ENCODE peak calls at places on chromosomes 3 and 15, in four cellular contexts. A is astrocyte of the spinal cord, X is RCC 7860, O is glomerular endothelial cell. V is an unnamed sample.

GRCh38 chr3:99023590-99024192 is 122.2 kb upstream of the DCBLD2 start:
- DNase-seq in X (peak), A (peak), O (peak), V (peak)

GRCh38 chr15:83769411-83769960 is 115.6 kb downstream of the ADAMTSL3 start:
- DNase-seq in X (no peak), O (no peak), A (no peak), V (no peak)

GRCh38 chr15:82021992-82022391 is 23.8 kb downstream of the MEX3B start:
- DNase-seq in A (peak), X (no peak), O (no peak), V (peak)

GRCh38 chr3:18808423-18808822 is 339.9 kb upstream of the KCNH8 start:
- DNase-seq in X (no peak), O (no peak), A (no peak), V (no peak)

GRCh38 chr15:80010131-80010673 is 39.2 kb upstream of the BCL2A1 start:
- DNase-seq in X (no peak), A (peak), O (no peak), V (peak)

GRCh38 chr3:36906504-36907149 is 38.2 kb downstream of the TRANK1 start:
- DNase-seq in A (peak), X (no peak), O (peak), V (peak)

GRCh38 chr3:36447063-36447462 is 66.8 kb downstream of the STAC start:
- DNase-seq in A (no peak), O (no peak), X (no peak), V (no peak)

GRCh38 chr3:39191103-39191502 is 1.3 kb downstream of the XIRP1 start:
- DNase-seq in A (no peak), O (no peak), X (no peak), V (no peak)

GRCh38 chr15:66704783-66705113 is 2.7 kb downstream of the SMAD6 start:
- DNase-seq in O (no peak), A (no peak), X (no peak), V (no peak)

GRCh38 chr15:23401627-23402026 is 45.4 kb downstream of the GOLGA6L2 start:
- DNase-seq in O (no peak), X (no peak), A (no peak), V (no peak)

GRCh38 chr3:173502983-173503568 is 105.5 kb downstream of the NLGN1 start:
- DNase-seq in O (no peak), A (peak), X (no peak), V (peak)

GRCh38 chr3:10185804-10186762 is 21.4 kb downstream of the IRAK2 start:
- DNase-seq in O (no peak), X (no peak), A (peak), V (no peak)

GRCh38 chr3:76986876-76987513 is 52.9 kb upstream of the ROBO2 start:
- DNase-seq in X (no peak), O (no peak), A (no peak), V (no peak)

GRCh38 chr15:100123611-100124010 is 218.2 kb downstream of the ADAMTS17 start:
- DNase-seq in O (no peak), A (no peak), X (no peak), V (peak)

GRCh38 chr3:136955813-136956212 is 2.0 kb upstream of the IL20RB start:
- DNase-seq in O (no peak), A (peak), X (peak), V (peak)

V was measured in fibroblast of lung.